ENCODE peak calls at places on chromosomes 7 and 10, in eight cellular contexts. F is spleen; H is HCT116; L is ovary; I is mammary epithelial cell; K is lower lobe of right lung; S is suprapubic skin; A is CD8-positive, alpha-beta memory T cell. C is an unnamed sample.

GRCh38 chr7:128830231-128831177 is at the start of gene FLNC:
- DNase-seq in F (peak; percentile 85), H (no peak), L (peak; percentile 73), I (peak; percentile 19), K (no peak), S (no peak), A (no peak), C (peak; percentile 85)

GRCh38 chr7:44411306-44411705 is 79.2 kb downstream of the NUDCD3 start:
- DNase-seq in F (no peak), H (no peak), L (no peak), I (no peak), K (no peak), S (no peak), A (no peak), C (no peak)

GRCh38 chr7:29255199-29255838 is 60.7 kb downstream of the CHN2 start:
- DNase-seq in F (no peak), H (no peak), L (no peak), I (no peak), K (no peak), S (no peak), A (no peak), C (no peak)

GRCh38 chr7:121328508-121329459 is at the start of gene WNT16:
- DNase-seq in F (peak; percentile 85), H (peak; percentile 74), L (no peak), I (no peak), K (peak; percentile 39), S (no peak), A (no peak), C (peak; percentile 27)

GRCh38 chr7:98215561-98216495 is 4.6 kb downstream of the BHLHA15 start:
- DNase-seq in F (peak; percentile 76), H (no peak), L (no peak), I (no peak), K (peak; percentile 32), S (peak; percentile 79), A (no peak), C (peak; percentile 39)

GRCh38 chr10:5476918-5477525 is 22.3 kb downstream of the CALML5 start:
- DNase-seq in F (no peak), H (no peak), L (no peak), I (no peak), K (no peak), S (no peak), A (no peak), C (no peak)

GRCh38 chr10:71561003-71561577 is 158.5 kb downstream of the C10orf105 start:
- DNase-seq in F (no peak), H (no peak), L (no peak), I (no peak), K (no peak), S (no peak), A (no peak), C (no peak)

GRCh38 chr7:154183482-154183881 is 131.3 kb downstream of the DPP6 start:
- DNase-seq in F (no peak), H (no peak), L (no peak), I (no peak), K (no peak), S (no peak), A (no peak), C (no peak)

GRCh38 chr10:398954-399353 is 263.7 kb downstream of the ZMYND11 start:
- DNase-seq in F (no peak), H (no peak), L (no peak), I (no peak), K (no peak), S (no peak), A (no peak), C (no peak)

GRCh38 chr10:18352175-18352574 is 212.0 kb downstream of the CACNB2 start:
- DNase-seq in F (no peak), H (no peak), L (no peak), I (no peak), K (no peak), S (no peak), A (no peak), C (no peak)

DNA sequence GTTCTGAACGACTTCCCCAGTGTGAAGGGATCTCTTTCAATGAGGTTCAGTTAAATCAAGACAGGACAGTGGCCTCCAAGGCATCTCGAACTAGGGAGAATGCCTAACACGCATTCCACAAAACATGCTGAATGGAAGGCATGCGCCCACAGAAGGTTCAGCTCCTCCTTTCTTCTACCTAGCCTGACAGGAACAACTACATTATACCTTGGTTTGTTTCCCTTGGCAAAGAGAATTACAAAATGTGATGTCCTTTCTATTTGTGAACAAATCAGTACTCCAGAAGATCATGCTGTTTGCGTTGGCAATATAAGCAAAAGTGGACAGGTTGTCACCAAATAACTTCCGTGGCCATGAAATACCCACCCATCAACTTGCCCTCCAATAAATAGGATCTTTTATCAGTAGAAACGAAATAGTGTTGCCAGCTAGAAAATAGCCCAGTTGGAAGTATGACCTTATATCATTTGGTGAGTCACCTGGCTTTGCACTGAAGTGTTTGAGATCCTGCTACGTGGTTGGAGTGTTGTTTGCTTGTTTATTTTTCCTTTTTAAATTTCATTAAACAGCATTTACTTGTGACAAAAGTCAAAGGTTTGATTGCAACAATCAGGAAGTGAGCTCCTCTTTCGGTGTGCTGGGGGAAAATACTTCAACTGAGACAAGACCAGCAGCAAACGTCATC is 117.0 kb upstream of the FAM204A start:
- DNase-seq in F (no peak), H (no peak), L (no peak), I (no peak), K (no peak), S (no peak), A (no peak), C (no peak)
- H3K27ac ChIP-seq in F (no peak overlapping the region), H (no peak overlapping the region), L (no peak overlapping the region), I (no peak overlapping the region), K (no peak overlapping the region), S (no peak overlapping the region), A (no peak overlapping the region), C (no peak overlapping the region)

GRCh38 chr7:50674896-50675835 is 107.5 kb downstream of the GRB10 start:
- DNase-seq in F (no peak), H (no peak), L (no peak), I (no peak), K (no peak), S (no peak), A (no peak), C (no peak)

GRCh38 chr7:50676754-50677153 is 105.9 kb downstream of the GRB10 start:
- DNase-seq in F (no peak), H (no peak), L (no peak), I (no peak), K (no peak), S (no peak), A (no peak), C (no peak)

GRCh38 chr7:50677279-50677996 is 105.3 kb downstream of the GRB10 start:
- DNase-seq in F (no peak), H (no peak), L (no peak), I (no peak), K (no peak), S (no peak), A (no peak), C (no peak)

GRCh38 chr7:50674299-50674698 is 108.4 kb downstream of the GRB10 start:
- DNase-seq in F (no peak), H (no peak), L (no peak), I (no peak), K (no peak), S (no peak), A (no peak), C (no peak)

GRCh38 chr7:50676079-50676478 is 106.6 kb downstream of the GRB10 start:
- DNase-seq in F (no peak), H (no peak), L (no peak), I (no peak), K (no peak), S (no peak), A (no peak), C (no peak)
- H3K27ac ChIP-seq in F (no peak overlapping the region), H (no peak overlapping the region), L (no peak overlapping the region), I (no peak overlapping the region), K (no peak overlapping the region), S (no peak overlapping the region), A (no peak overlapping the region), C (no peak overlapping the region)

GRCh38 chr10:83012866-83013265 is 1126.4 kb upstream of the GHITM start:
- DNase-seq in F (no peak), H (no peak), L (no peak), I (peak; percentile 48), K (no peak), S (no peak), A (no peak), C (no peak)
- H3K27ac ChIP-seq in F (no peak overlapping the region), H (no peak overlapping the region), L (no peak overlapping the region), I (no peak overlapping the region), K (no peak overlapping the region), S (no peak overlapping the region), A (no peak overlapping the region), C (no peak overlapping the region)

GRCh38 chr7:84218681-84219080 is 24.1 kb upstream of the SEMA3A start:
- DNase-seq in F (no peak), H (no peak), L (no peak), I (peak; percentile 49), K (no peak), S (no peak), A (no peak), C (no peak)
- H3K27ac ChIP-seq in F (no peak overlapping the region), H (no peak overlapping the region), L (no peak overlapping the region), I (no peak overlapping the region), K (no peak overlapping the region), S (no peak overlapping the region), A (no peak overlapping the region), C (no peak overlapping the region)

GRCh38 chr7:107045980-107046379 is 1.5 kb downstream of the PRKAR2B start:
- DNase-seq in F (no peak), H (no peak), L (no peak), I (no peak), K (no peak), S (no peak), A (no peak), C (no peak)

GRCh38 chr7:107045195-107045960 is 873 bp downstream of the PRKAR2B start:
- DNase-seq in F (no peak), H (no peak), L (no peak), I (no peak), K (no peak), S (no peak), A (no peak), C (no peak)

GRCh38 chr7:107044347-107045194 is at the start of gene PRKAR2B:
- DNase-seq in F (peak; percentile 93), H (peak; percentile 27), L (peak; percentile 90), I (peak; percentile 9), K (peak; percentile 72), S (no peak), A (peak; percentile 70), C (peak; percentile 94)

GRCh38 chr7:107046511-107047259 is 2.2 kb downstream of the PRKAR2B start:
- DNase-seq in F (no peak), H (no peak), L (no peak), I (no peak), K (no peak), S (no peak), A (no peak), C (no peak)

DNA sequence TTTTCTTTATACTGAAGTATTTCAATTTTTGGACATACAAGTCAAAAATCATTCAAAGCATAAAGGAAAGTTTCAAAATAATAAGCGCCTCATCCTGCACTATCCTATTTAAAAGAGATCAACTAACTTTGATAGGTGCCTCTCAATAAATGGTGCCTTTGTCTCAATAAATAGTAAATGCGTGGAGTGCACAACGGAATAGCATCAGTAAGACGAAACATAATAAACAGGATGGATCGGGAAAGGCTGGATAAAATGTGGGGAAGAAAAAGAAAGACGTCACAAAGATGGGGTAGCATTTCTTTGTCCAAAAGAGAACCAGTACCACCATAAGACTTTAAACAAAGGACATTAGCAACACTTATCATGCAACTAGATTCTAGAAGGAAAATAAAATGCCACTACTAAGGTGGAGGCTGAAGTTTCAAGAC is 574 bp upstream of the PRKAR2B start:
- DNase-seq in F (no peak), H (no peak), L (no peak), I (no peak), K (no peak), S (no peak), A (no peak), C (no peak)
- H3K27ac ChIP-seq in F (peak overlapping the region; percentile 71), H (no peak overlapping the region), L (peak overlapping the region; percentile 85), I (no peak overlapping the region), K (peak overlapping the region; percentile 52), S (peak overlapping the region; percentile 78), A (peak overlapping the region; percentile 24), C (peak overlapping the region; percentile 46)

GRCh38 chr7:30469303-30469702 is 9.3 kb downstream of the NOD1 start:
- DNase-seq in F (peak; percentile 81), H (peak; percentile 8), L (peak; percentile 88), I (peak; percentile 95), K (peak; percentile 81), S (peak; percentile 87), A (no peak), C (peak; percentile 84)
- H3K27ac ChIP-seq in F (peak overlapping the region; percentile 79), H (no peak overlapping the region), L (peak overlapping the region; percentile 81), I (peak overlapping the region; percentile 81), K (peak overlapping the region; percentile 84), S (peak overlapping the region; percentile 87), A (no peak overlapping the region), C (peak overlapping the region; percentile 87)